ENCODE peak calls at places on chromosomes 2 and 18, in five cellular contexts. One of them, this sample, is unnamed.

GRCh38 chr2:25230128-25230527 is 61.7 kb upstream of the POMC start:
- DNase-seq in WTC11: no peak
- DNase-seq in HepG2: no peak
- DNase-seq in K562: no peak
- DNase-seq in H1: no peak
- DNase-seq in this sample: no peak

GRCh38 chr2:18630101-18630500 is 40.7 kb upstream of the NT5C1B start:
- DNase-seq in WTC11: no peak
- DNase-seq in HepG2: no peak
- DNase-seq in K562: no peak
- DNase-seq in H1: no peak
- DNase-seq in this sample: no peak

GRCh38 chr2:240208631-240209211 is 68.3 kb upstream of the OTOS start:
- DNase-seq in WTC11: no peak
- DNase-seq in HepG2: no peak
- DNase-seq in K562: no peak
- DNase-seq in H1: no peak
- DNase-seq in this sample: no peak

GRCh38 chr2:162058973-162059668 is 14.9 kb downstream of the DPP4 start:
- DNase-seq in WTC11: no peak
- DNase-seq in HepG2: no peak
- DNase-seq in K562: no peak
- DNase-seq in H1: no peak
- DNase-seq in this sample: peak; percentile 84

GRCh38 chr2:206558492-206558891 is 83.8 kb upstream of the FAM237A start:
- DNase-seq in WTC11: no peak
- DNase-seq in HepG2: no peak
- DNase-seq in K562: no peak
- DNase-seq in H1: no peak
- DNase-seq in this sample: no peak

GRCh38 chr18:45353530-45353929 is 261.7 kb upstream of the SLC14A2 start:
- DNase-seq in WTC11: no peak
- DNase-seq in HepG2: no peak
- DNase-seq in K562: no peak
- DNase-seq in H1: no peak
- DNase-seq in this sample: no peak

GRCh38 chr2:174025271-174026121 is 60.3 kb upstream of the SP3 start:
- DNase-seq in WTC11: no peak
- DNase-seq in HepG2: peak; percentile 72
- DNase-seq in K562: no peak
- DNase-seq in H1: no peak
- DNase-seq in this sample: no peak

GRCh38 chr18:36649205-36649604 is 179.6 kb downstream of the TPGS2 start:
- DNase-seq in WTC11: no peak
- DNase-seq in HepG2: no peak
- DNase-seq in K562: no peak
- DNase-seq in H1: no peak
- DNase-seq in this sample: no peak

GRCh38 chr2:27860111-27860510 is 30.1 kb downstream of the RBKS start:
- DNase-seq in WTC11: no peak
- DNase-seq in HepG2: no peak
- DNase-seq in K562: no peak
- DNase-seq in H1: no peak
- DNase-seq in this sample: no peak

GRCh38 chr18:69758458-69758857 is 189.2 kb downstream of the CD226 start:
- DNase-seq in WTC11: no peak
- DNase-seq in HepG2: no peak
- DNase-seq in K562: no peak
- DNase-seq in H1: no peak
- DNase-seq in this sample: no peak

GRCh38 chr2:67145851-67146250 is 251.3 kb upstream of the ETAA1 start:
- DNase-seq in WTC11: no peak
- DNase-seq in HepG2: no peak
- DNase-seq in K562: no peak
- DNase-seq in H1: no peak
- DNase-seq in this sample: no peak

GRCh38 chr2:55771612-55772011 is 78.0 kb upstream of the PNPT1 start:
- DNase-seq in WTC11: no peak
- DNase-seq in HepG2: peak; percentile 22
- DNase-seq in K562: no peak
- DNase-seq in H1: no peak
- DNase-seq in this sample: no peak

GRCh38 chr2:71555798-71556454 is 102.6 kb downstream of the DYSF start:
- DNase-seq in WTC11: no peak
- DNase-seq in HepG2: peak; percentile 52
- DNase-seq in K562: no peak
- DNase-seq in H1: no peak
- DNase-seq in this sample: no peak

GRCh38 chr2:62071126-62071598 is 124.8 kb upstream of the B3GNT2 start:
- DNase-seq in WTC11: no peak
- DNase-seq in HepG2: no peak
- DNase-seq in K562: no peak
- DNase-seq in H1: no peak
- DNase-seq in this sample: no peak

GRCh38 chr2:46503686-46504085 is 24.3 kb downstream of the TMEM247 start:
- DNase-seq in WTC11: no peak
- DNase-seq in HepG2: no peak
- DNase-seq in K562: no peak
- DNase-seq in H1: no peak
- DNase-seq in this sample: no peak

GRCh38 chr2:125259441-125259840 is 1234.4 kb downstream of the CNTNAP5 start:
- DNase-seq in WTC11: no peak
- DNase-seq in HepG2: no peak
- DNase-seq in K562: no peak
- DNase-seq in H1: no peak
- DNase-seq in this sample: no peak

GRCh38 chr2:78992451-78992806 is 33.1 kb upstream of the REG3G start:
- DNase-seq in WTC11: peak; percentile 53
- DNase-seq in HepG2: peak; percentile 19
- DNase-seq in K562: no peak
- DNase-seq in H1: peak; percentile 66
- DNase-seq in this sample: no peak

GRCh38 chr18:9333441-9334350 is 877 bp upstream of the TWSG1 start:
- DNase-seq in WTC11: peak; percentile 54
- DNase-seq in HepG2: no peak
- DNase-seq in K562: no peak
- DNase-seq in H1: peak; percentile 70
- DNase-seq in this sample: no peak

GRCh38 chr18:12361770-12362378 is 15.2 kb downstream of the AFG3L2 start:
- DNase-seq in WTC11: no peak
- DNase-seq in HepG2: no peak
- DNase-seq in K562: no peak
- DNase-seq in H1: no peak
- DNase-seq in this sample: no peak

GRCh38 chr18:12362473-12363174 is 14.4 kb downstream of the AFG3L2 start:
- DNase-seq in WTC11: no peak
- DNase-seq in HepG2: no peak
- DNase-seq in K562: no peak
- DNase-seq in H1: no peak
- DNase-seq in this sample: no peak

GRCh38 chr18:12359515-12359927 is 17.5 kb downstream of the AFG3L2 start:
- DNase-seq in WTC11: no peak
- DNase-seq in HepG2: no peak
- DNase-seq in K562: no peak
- DNase-seq in H1: no peak
- DNase-seq in this sample: no peak
- TF ChIP-seq ATF2 in WTC11: no peak
- TF ChIP-seq ATF2 in HepG2: no peak
- TF ChIP-seq ATF2 in K562: no peak
- TF ChIP-seq ATF2 in H1: no peak
- TF ChIP-seq ATF2 in this sample: no peak

GRCh38 chr18:76589309-76589708 is 94.3 kb upstream of the ZNF516 start:
- DNase-seq in WTC11: no peak
- DNase-seq in HepG2: no peak
- DNase-seq in K562: no peak
- DNase-seq in H1: no peak
- DNase-seq in this sample: no peak

GRCh38 chr18:76592096-76592495 is 97.1 kb upstream of the ZNF516 start:
- DNase-seq in WTC11: no peak
- DNase-seq in HepG2: no peak
- DNase-seq in K562: no peak
- DNase-seq in H1: no peak
- DNase-seq in this sample: no peak

GRCh38 chr18:76589866-76590265 is 94.8 kb upstream of the ZNF516 start:
- DNase-seq in WTC11: no peak
- DNase-seq in HepG2: no peak
- DNase-seq in K562: no peak
- DNase-seq in H1: peak; percentile 20
- DNase-seq in this sample: no peak

GRCh38 chr18:76587147-76587885 is 92.3 kb upstream of the ZNF516 start:
- DNase-seq in WTC11: no peak
- DNase-seq in HepG2: no peak
- DNase-seq in K562: no peak
- DNase-seq in H1: peak; percentile 14
- DNase-seq in this sample: no peak

GRCh38 chr18:76588591-76589303 is 93.7 kb upstream of the ZNF516 start:
- DNase-seq in WTC11: no peak
- DNase-seq in HepG2: no peak
- DNase-seq in K562: no peak
- DNase-seq in H1: peak; percentile 46
- DNase-seq in this sample: no peak
- TF ChIP-seq ATF2 in WTC11: no peak
- TF ChIP-seq ATF2 in HepG2: no peak
- TF ChIP-seq ATF2 in K562: no peak
- TF ChIP-seq ATF2 in H1: no peak
- TF ChIP-seq ATF2 in this sample: no peak

GRCh38 chr2:158002079-158002478 is 99.6 kb upstream of the UPP2 start:
- DNase-seq in WTC11: no peak
- DNase-seq in HepG2: no peak
- DNase-seq in K562: no peak
- DNase-seq in H1: no peak
- DNase-seq in this sample: no peak

GRCh38 chr2:158006961-158007664 is 94.6 kb upstream of the UPP2 start:
- DNase-seq in WTC11: peak; percentile 32
- DNase-seq in HepG2: no peak
- DNase-seq in K562: no peak
- DNase-seq in H1: no peak
- DNase-seq in this sample: no peak

GRCh38 chr2:158009425-158009824 is 92.3 kb upstream of the UPP2 start:
- DNase-seq in WTC11: no peak
- DNase-seq in HepG2: no peak
- DNase-seq in K562: no peak
- DNase-seq in H1: no peak
- DNase-seq in this sample: no peak

DNA sequence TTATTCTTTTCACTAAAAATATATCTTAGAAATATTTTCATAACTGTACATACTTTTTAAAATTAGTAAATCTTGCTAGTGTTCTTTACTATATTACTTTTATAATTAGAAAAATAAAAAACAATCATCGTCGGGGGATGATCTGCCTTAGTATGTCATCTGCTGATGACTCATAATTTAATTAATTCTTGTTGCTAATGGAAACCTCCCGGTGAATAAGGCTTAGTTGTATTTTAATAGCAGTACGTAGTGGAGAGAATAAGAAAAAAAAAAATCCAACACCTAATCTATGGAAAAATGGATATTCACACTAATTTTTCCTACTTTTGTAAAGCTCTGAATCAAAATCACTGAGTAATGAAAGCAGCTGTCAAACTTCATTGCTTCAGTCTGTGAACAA is 97.5 kb upstream of the UPP2 start:
- DNase-seq in WTC11: no peak
- DNase-seq in HepG2: no peak
- DNase-seq in K562: no peak
- DNase-seq in H1: no peak
- DNase-seq in this sample: no peak
- TF ChIP-seq ATF2 in WTC11: no peak
- TF ChIP-seq ATF2 in HepG2: no peak
- TF ChIP-seq ATF2 in K562: no peak
- TF ChIP-seq ATF2 in H1: no peak
- TF ChIP-seq ATF2 in this sample: no peak

GRCh38 chr18:23641143-23641720 is 21.5 kb downstream of the ANKRD29 start:
- DNase-seq in WTC11: no peak
- DNase-seq in HepG2: no peak
- DNase-seq in K562: no peak
- DNase-seq in H1: no peak
- DNase-seq in this sample: no peak
- TF ChIP-seq ATF2 in WTC11: no peak
- TF ChIP-seq ATF2 in HepG2: no peak
- TF ChIP-seq ATF2 in K562: no peak
- TF ChIP-seq ATF2 in H1: no peak
- TF ChIP-seq ATF2 in this sample: no peak

GRCh38 chr2:54656863-54657262 is 66.6 kb upstream of the EML6 start:
- DNase-seq in WTC11: no peak
- DNase-seq in HepG2: no peak
- DNase-seq in K562: no peak
- DNase-seq in H1: no peak
- DNase-seq in this sample: no peak

GRCh38 chr2:54660752-54661151 is 62.7 kb upstream of the EML6 start:
- DNase-seq in WTC11: no peak
- DNase-seq in HepG2: no peak
- DNase-seq in K562: no peak
- DNase-seq in H1: no peak
- DNase-seq in this sample: no peak

GRCh38 chr2:54658548-54659207 is 64.8 kb upstream of the EML6 start:
- DNase-seq in WTC11: no peak
- DNase-seq in HepG2: no peak
- DNase-seq in K562: no peak
- DNase-seq in H1: no peak
- DNase-seq in this sample: no peak

GRCh38 chr2:54655051-54655809 is 68.2 kb upstream of the EML6 start:
- DNase-seq in WTC11: no peak
- DNase-seq in HepG2: no peak
- DNase-seq in K562: no peak
- DNase-seq in H1: no peak
- DNase-seq in this sample: no peak

GRCh38 chr2:54657664-54658083 is 65.8 kb upstream of the EML6 start:
- DNase-seq in WTC11: peak; percentile 71
- DNase-seq in HepG2: peak; percentile 62
- DNase-seq in K562: peak; percentile 62
- DNase-seq in H1: peak; percentile 65
- DNase-seq in this sample: no peak
- TF ChIP-seq ATF2 in WTC11: no peak
- TF ChIP-seq ATF2 in HepG2: no peak
- TF ChIP-seq ATF2 in K562: no peak
- TF ChIP-seq ATF2 in H1: no peak
- TF ChIP-seq ATF2 in this sample: no peak

DNA sequence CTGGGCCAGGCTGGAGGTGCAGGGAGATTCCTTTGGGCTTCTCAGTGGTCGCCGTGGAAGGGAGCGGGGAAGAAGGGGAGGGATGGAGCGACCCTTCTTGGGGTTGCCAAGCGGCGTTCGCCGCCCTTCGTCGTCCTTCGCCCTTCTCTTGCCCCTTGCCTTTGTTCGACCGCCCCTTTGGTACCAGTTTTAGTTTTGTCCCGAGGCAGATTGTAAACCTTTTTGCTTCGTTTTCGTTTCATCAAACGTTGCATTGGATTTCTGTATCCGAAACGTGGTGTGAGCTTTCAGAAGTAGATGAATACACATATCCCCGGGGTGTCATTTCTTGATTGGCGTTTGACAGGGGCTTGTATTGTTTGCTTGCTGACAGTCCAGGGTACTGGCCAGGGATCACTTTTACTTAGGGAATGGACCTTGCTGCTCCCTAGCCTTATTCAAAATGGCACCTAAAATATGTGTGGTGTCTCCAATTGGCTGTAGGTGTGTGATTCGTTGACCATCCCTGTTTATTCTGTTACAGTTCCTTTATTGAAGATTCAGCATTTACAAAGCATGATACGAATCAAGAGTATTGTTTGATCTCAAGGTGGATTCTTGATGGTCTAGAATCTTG is 788 bp downstream of the USP14 start:
- DNase-seq in WTC11: no peak
- DNase-seq in HepG2: peak; percentile 33
- DNase-seq in K562: no peak
- DNase-seq in H1: peak; percentile 41
- DNase-seq in this sample: no peak
- TF ChIP-seq ATF2 in WTC11: no peak
- TF ChIP-seq ATF2 in HepG2: no peak
- TF ChIP-seq ATF2 in K562: no peak
- TF ChIP-seq ATF2 in H1: no peak
- TF ChIP-seq ATF2 in this sample: no peak